ENCODE peak calls at places on chromosomes 1 and 21, in seven cellular contexts. U, Z, K, F, V, X and J are unnamed samples.

GRCh38 chr1:64097859-64098258 is 105.6 kb upstream of the UBE2U start:
- DNase-seq in U (no peak), Z (no peak), K (no peak), F (no peak), V (no peak), X (no peak), J (no peak)

GRCh38 chr1:22043175-22043769 is 9.2 kb upstream of the CDC42 start:
- DNase-seq in U (no peak), Z (no peak), K (no peak), F (no peak), V (peak), X (no peak), J (no peak)

GRCh38 chr1:198176179-198176578 is 19.4 kb downstream of the NEK7 start:
- DNase-seq in U (no peak), Z (no peak), K (no peak), F (no peak), V (no peak), X (no peak), J (no peak)

GRCh38 chr1:115642168-115643072 is 650 bp downstream of the VANGL1 start:
- DNase-seq in U (peak), Z (peak), K (peak), F (peak), V (peak), X (peak), J (peak)

GRCh38 chr1:208230668-208231529 is 13.3 kb downstream of the PLXNA2 start:
- DNase-seq in U (no peak), Z (no peak), K (no peak), F (no peak), V (no peak), X (no peak), J (no peak)

GRCh38 chr1:184362876-184363275 is 24.0 kb upstream of the C1orf21 start:
- DNase-seq in U (no peak), Z (no peak), K (no peak), F (no peak), V (peak), X (peak), J (peak)

GRCh38 chr1:169588785-169589485 is 2.7 kb upstream of the F5 start:
- DNase-seq in U (no peak), Z (no peak), K (no peak), F (no peak), V (no peak), X (no peak), J (no peak)

GRCh38 chr1:163307479-163308171 is 14.1 kb upstream of the NUF2 start:
- DNase-seq in U (no peak), Z (no peak), K (no peak), F (no peak), V (no peak), X (peak), J (no peak)

GRCh38 chr21:17725339-17725738 is 93.8 kb downstream of the C21orf91 start:
- DNase-seq in U (no peak), Z (no peak), K (no peak), F (no peak), V (no peak), X (no peak), J (no peak)

GRCh38 chr1:23385119-23385621 is 15.5 kb upstream of the ZNF436 start:
- DNase-seq in U (no peak), Z (no peak), K (no peak), F (no peak), V (peak), X (peak), J (peak)

GRCh38 chr1:205916541-205916940 is 26.7 kb downstream of the SLC26A9 start:
- DNase-seq in U (no peak), Z (no peak), K (no peak), F (peak), V (no peak), X (peak), J (no peak)

GRCh38 chr1:159925713-159926066 is 383 bp upstream of the TAGLN2 start:
- DNase-seq in U (peak), Z (no peak), K (peak), F (peak), V (peak), X (no peak), J (no peak)

GRCh38 chr21:41142051-41142795 is 25.7 kb upstream of the BACE2 start:
- DNase-seq in U (peak), Z (no peak), K (peak), F (no peak), V (peak), X (peak), J (no peak)

DNA sequence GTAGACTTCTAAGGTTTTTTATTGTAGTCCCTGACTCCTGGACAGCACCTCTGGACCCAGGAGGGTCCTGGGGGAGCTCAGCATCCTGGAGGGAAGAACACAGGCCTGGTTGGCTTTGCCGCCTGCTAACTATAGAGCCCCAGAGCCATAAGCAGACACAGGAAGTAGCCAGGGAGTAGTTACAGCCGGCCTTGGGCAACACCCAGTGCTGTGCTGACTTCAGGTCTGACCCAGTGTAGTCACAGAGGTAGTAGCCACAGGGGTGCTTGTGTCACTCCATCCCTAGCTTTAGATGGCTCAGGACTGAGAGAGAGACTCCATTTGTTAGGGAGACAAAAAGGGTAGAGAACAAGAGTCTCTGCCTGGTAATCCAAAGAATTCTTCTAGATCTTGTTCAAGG is 21.9 kb downstream of the MCOLN2 start:
- DNase-seq in U (no peak), Z (no peak), K (no peak), F (no peak), V (no peak), X (no peak), J (no peak)
- H3K18ac ChIP-seq in U (no peak), Z (no peak), K (no peak), F (no peak), V (no peak), X (no peak), J (no peak)

DNA sequence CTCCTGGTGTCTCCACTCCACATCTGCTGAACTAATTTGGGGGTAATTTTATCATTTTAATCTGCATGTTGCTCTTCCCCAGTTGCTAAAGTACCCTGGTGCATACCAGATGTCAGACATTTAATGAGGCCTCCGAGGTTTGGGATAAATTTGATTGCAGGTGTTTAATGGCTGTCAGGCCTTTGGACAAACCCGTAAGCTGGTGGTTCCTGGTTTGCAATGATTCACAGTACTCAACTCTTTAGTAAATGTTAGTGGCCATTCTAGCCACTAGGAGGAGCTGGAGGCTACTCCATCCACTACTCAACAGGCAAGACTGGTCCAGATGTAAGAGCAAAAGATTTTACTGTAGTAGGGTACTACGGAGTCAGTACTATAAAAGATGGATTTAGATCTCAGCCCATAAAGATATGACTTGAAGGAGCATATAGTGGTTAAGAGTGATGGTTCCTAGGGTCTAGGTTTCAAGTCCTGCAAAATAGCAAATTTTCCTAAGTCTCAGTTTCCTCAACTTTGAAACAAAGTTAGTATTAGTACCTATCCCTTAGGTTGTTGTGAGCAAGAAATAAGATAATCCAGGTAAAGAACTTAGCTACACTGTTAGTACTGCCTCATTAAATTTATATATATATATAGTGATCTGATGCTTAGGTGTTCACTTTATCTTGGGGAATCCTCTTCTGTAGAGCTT is 132.8 kb downstream of the SNX7 start:
- DNase-seq in U (peak), Z (peak), K (peak), F (no peak), V (peak), X (peak), J (peak)
- H3K18ac ChIP-seq in U (no peak), Z (no peak), K (no peak), F (no peak), V (no peak), X (no peak), J (no peak)

GRCh38 chr1:109996476-109996875 is 11.9 kb downstream of the AHCYL1 start:
- DNase-seq in U (no peak), Z (no peak), K (no peak), F (no peak), V (peak), X (peak), J (peak)
- H3K18ac ChIP-seq in U (no peak), Z (no peak), K (no peak), F (no peak), V (no peak), X (no peak), J (no peak)

GRCh38 chr1:222073307-222073995 is 331.6 kb upstream of the DUSP10 start:
- DNase-seq in U (no peak), Z (no peak), K (peak), F (no peak), V (no peak), X (peak), J (peak)
- H3K18ac ChIP-seq in U (no peak), Z (no peak), K (no peak), F (no peak), V (no peak), X (peak), J (no peak)